ENCODE peak calls at places on chromosomes 7 and 10, in eight cellular contexts. N is GM12865, V is lower lobe of right lung, K is GM23338, B is WTC11, L is dorsolateral prefrontal cortex, J is colonic mucosa, P is NB4. X is an unnamed sample.

GRCh38 chr7:37488163-37488759 is 39.6 kb upstream of the ELMO1 start:
- DNase-seq in L (no peak), P (no peak), V (no peak), K (peak; percentile 11), J (no peak), N (peak; percentile 20), B (no peak), X (no peak)

GRCh38 chr10:68047088-68047487 is 28.0 kb downstream of the HERC4 start:
- DNase-seq in N (peak; percentile 49), P (no peak), L (no peak), V (no peak), B (no peak), J (no peak), K (no peak), X (no peak)

GRCh38 chr10:5404188-5405041 is at the start of gene TUBAL3:
- DNase-seq in P (no peak), B (no peak), V (no peak), K (no peak), N (no peak), L (no peak), J (peak; percentile 68), X (no peak)

GRCh38 chr7:27150568-27151340 is 1.6 kb downstream of the HOXA3 start:
- DNase-seq in P (peak; percentile 90), B (peak; percentile 76), L (peak; percentile 32), N (peak; percentile 73), J (peak; percentile 81), V (peak; percentile 82), K (peak; percentile 85), X (no peak)

GRCh38 chr10:68208424-68209042 is 23.4 kb downstream of the ATOH7 start:
- DNase-seq in N (peak; percentile 56), B (peak; percentile 82), J (peak; percentile 66), P (peak; percentile 79), L (no peak), K (peak; percentile 96), V (no peak), X (no peak)

GRCh38 chr7:141649865-141650499 is 52.0 kb downstream of the DENND11 start:
- DNase-seq in V (no peak), B (peak; percentile 63), J (peak; percentile 46), N (peak; percentile 80), P (peak; percentile 62), K (peak; percentile 91), L (peak; percentile 71), X (no peak)

GRCh38 chr7:16794990-16795389 is 9.8 kb downstream of the AGR2 start:
- DNase-seq in P (no peak), B (no peak), J (no peak), V (no peak), K (no peak), N (no peak), L (no peak), X (no peak)

GRCh38 chr7:94431203-94431602 is 36.5 kb downstream of the COL1A2 start:
- DNase-seq in N (no peak), L (no peak), J (no peak), V (no peak), K (no peak), B (no peak), P (no peak), X (no peak)

GRCh38 chr10:22581453-22581852 is 132.9 kb downstream of the PIP4K2A start:
- DNase-seq in L (no peak), K (no peak), V (no peak), B (no peak), P (no peak), J (no peak), N (no peak), X (no peak)

GRCh38 chr7:64574481-64575159 is 11.7 kb upstream of the ZNF680 start:
- DNase-seq in K (peak; percentile 81), J (peak; percentile 22), P (no peak), N (no peak), B (peak; percentile 40), V (no peak), L (no peak), X (no peak)

GRCh38 chr7:18552311-18552916 is 56.9 kb downstream of the HDAC9 start:
- DNase-seq in J (no peak), P (peak; percentile 50), N (no peak), B (no peak), V (no peak), L (no peak), K (no peak), X (no peak)

GRCh38 chr10:128908109-128908898 is 558.7 kb upstream of the MGMT start:
- DNase-seq in J (no peak), L (no peak), K (peak; percentile 45), P (peak; percentile 81), N (peak; percentile 57), B (no peak), V (no peak), X (no peak)
- TF ChIP-seq CTCF in J (no peak), L (no peak), K (no peak), P (no peak), N (no peak), B (no peak), V (no peak), X (no peak)

DNA sequence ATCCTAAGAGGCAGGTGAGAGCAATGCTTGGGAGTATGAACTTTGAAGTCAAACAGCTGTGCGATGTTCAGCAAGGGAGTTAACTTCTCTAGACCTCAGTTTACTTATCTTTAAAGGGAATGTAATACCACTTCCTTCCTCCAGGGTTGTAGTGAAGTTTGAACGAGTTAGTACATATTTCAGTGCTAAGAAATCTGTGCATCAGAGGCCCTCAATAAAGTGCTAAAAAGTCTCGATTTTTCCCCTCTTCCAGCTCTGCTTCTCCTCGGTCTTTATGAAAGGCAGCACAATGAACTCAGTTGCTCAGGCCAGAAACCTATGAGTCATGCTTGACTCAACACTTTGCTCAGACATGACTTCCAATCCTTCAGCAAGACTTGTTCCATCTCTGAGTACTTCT is 418.9 kb downstream of the MDFIC start:
- DNase-seq in N (no peak), B (no peak), K (peak; percentile 20), J (no peak), V (no peak), L (no peak), P (peak; percentile 22), X (no peak)
- TF ChIP-seq CTCF in N (peak; percentile 31), B (peak; percentile 36), K (no peak), J (no peak), V (peak; percentile 10), L (no peak), P (no peak), X (peak; percentile 22)

DNA sequence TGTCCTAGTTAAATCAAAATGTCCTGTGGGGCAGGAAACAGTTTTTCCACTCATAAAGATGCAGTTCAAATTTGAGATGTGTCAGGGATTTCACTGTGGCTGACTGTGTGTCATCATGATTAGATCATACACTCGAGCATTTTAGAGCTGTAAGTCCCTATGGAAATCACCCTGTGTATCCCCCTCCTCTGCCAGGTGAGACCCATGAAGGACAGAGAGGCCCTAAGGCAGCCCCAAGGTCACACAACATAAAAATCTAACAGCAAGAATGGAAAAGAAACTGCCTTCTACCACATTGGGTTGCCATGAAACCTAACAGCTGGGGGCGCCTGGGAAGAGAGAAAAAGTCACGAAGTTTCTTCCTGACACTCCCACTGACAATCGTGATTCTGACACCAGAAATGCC is 135.8 kb downstream of the KCNMA1 start:
- DNase-seq in B (no peak), V (no peak), J (no peak), K (no peak), L (no peak), P (no peak), N (peak; percentile 53), X (no peak)
- TF ChIP-seq CTCF in B (no peak), V (no peak), J (no peak), K (peak; percentile 42), L (no peak), P (no peak), N (no peak), X (no peak)

DNA sequence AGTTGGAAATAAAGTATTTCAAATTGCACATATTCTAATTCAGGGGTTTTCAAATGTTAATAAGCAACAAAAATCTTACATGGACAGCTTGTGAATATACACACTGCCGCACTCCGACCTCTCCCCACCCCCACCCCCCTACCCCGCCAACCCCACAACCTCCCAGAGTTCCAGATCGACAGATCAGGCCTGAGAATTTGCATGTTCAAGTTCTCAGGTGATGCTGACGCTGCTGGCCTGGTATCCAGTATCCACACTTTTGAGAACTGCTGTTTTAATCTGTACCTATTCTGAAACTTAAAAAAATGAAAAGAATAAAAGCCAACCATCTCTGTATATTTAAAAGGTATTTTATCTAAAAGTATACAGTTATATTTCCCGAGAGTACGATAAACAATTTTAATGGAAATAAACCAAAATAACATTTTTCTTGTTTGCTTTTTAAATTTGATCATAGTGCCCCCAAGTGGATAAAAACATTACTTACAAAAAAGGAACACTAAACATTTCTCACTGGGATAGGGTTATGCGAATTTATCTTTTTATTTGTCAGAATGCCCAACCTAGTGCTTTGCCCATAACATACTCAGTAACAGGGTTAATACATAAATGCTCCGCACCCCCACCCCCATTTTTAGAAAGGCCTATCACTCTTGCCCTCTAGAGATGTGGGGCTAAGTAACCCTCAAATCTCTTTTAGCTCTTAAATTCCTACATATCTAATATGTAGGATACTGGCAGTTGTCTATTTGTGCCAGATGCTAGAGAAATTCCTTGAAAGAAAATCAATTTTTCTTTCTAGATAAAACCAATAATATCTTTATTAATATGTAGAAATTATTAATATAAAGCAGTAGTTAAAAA is 166.3 kb downstream of the RNF133 start:
- DNase-seq in K (peak; percentile 65), V (no peak), L (no peak), J (no peak), P (peak; percentile 25), N (no peak), B (peak; percentile 19), X (no peak)
- TF ChIP-seq CTCF in K (no peak), V (peak; percentile 28), L (peak; percentile 55), J (peak; percentile 13), P (peak; percentile 28), N (peak; percentile 21), B (peak; percentile 52), X (peak; percentile 33)

GRCh38 chr7:132899833-132900232 is 182.1 kb downstream of the CHCHD3 start:
- DNase-seq in K (no peak), J (no peak), V (no peak), B (no peak), L (no peak), N (no peak), P (peak; percentile 19), X (peak; percentile 31)
- TF ChIP-seq CTCF in K (peak; percentile 51), J (no peak), V (no peak), B (no peak), L (no peak), N (no peak), P (no peak), X (no peak)

X was measured in esophagus muscularis mucosa.